ENCODE peak calls at places on chromosomes 5 and 9, in six cellular contexts. O is HuH-7; P is T-helper 17 cell; M is T-cell; H is MCF 10A; F is stimulated activated CD4-positive, alpha-beta T cell treated with anti-CD3 and anti-CD28 coated beads, Interleukin-15, amount 100 ng/mL, for 1 hour. C is an unnamed sample.

GRCh38 chr5:59773286-59773685 is 120.2 kb downstream of the PDE4D start:
- DNase-seq in O (no peak), P (no peak), M (no peak), H (peak; percentile 86), F (no peak), C (no peak)

GRCh38 chr5:113336975-113337374 is 97.8 kb downstream of the TSSK1B start:
- DNase-seq in O (peak; percentile 32), P (no peak), M (no peak), H (peak; percentile 81), F (no peak), C (no peak)

GRCh38 chr9:93886911-93887310 is 68.2 kb downstream of the BARX1 start:
- DNase-seq in O (no peak), P (no peak), M (no peak), H (no peak), F (no peak), C (no peak)

GRCh38 chr5:133718457-133718856 is 106.1 kb upstream of the FSTL4 start:
- DNase-seq in O (no peak), P (no peak), M (no peak), H (no peak), F (no peak), C (no peak)

GRCh38 chr5:169746147-169746694 is 109.1 kb downstream of the DOCK2 start:
- DNase-seq in O (no peak), P (no peak), M (no peak), H (no peak), F (no peak), C (no peak)

GRCh38 chr5:132254321-132254977 is 3.0 kb upstream of the PDLIM4 start:
- DNase-seq in O (no peak), P (no peak), M (no peak), H (peak; percentile 97), F (no peak), C (no peak)

GRCh38 chr5:141356133-141356532 is 1.3 kb downstream of the PCDHGA4 start:
- DNase-seq in O (no peak), P (no peak), M (no peak), H (no peak), F (no peak), C (no peak)

GRCh38 chr5:89065919-89066318 is 182.9 kb upstream of the MEF2C start:
- DNase-seq in O (no peak), P (no peak), M (no peak), H (no peak), F (no peak), C (no peak)

GRCh38 chr5:80406980-80407734 is 707 bp upstream of the ZFYVE16 start:
- DNase-seq in O (peak; percentile 42), P (no peak), M (no peak), H (peak; percentile 27), F (no peak), C (no peak)

GRCh38 chr9:336039-336438 is 121.4 kb downstream of the DOCK8 start:
- DNase-seq in O (peak; percentile 23), P (no peak), M (no peak), H (no peak), F (no peak), C (no peak)

GRCh38 chr9:36401179-36401740 is 1.2 kb upstream of the RNF38 start:
- DNase-seq in O (peak; percentile 96), P (peak; percentile 73), M (no peak), H (peak; percentile 73), F (no peak), C (peak; percentile 82)

GRCh38 chr5:3382782-3383181 is 212.8 kb upstream of the IRX1 start:
- DNase-seq in O (no peak), P (no peak), M (no peak), H (no peak), F (no peak), C (no peak)

GRCh38 chr5:113230711-113231652 is 203.8 kb downstream of the TSSK1B start:
- DNase-seq in O (no peak), P (no peak), M (no peak), H (peak; percentile 57), F (no peak), C (no peak)

GRCh38 chr5:83474170-83474796 is 2.7 kb downstream of the VCAN start:
- DNase-seq in O (peak; percentile 73), P (no peak), M (no peak), H (peak; percentile 96), F (no peak), C (no peak)

GRCh38 chr5:2996248-2996647 is 244.8 kb upstream of the IRX2 start:
- DNase-seq in O (no peak), P (no peak), M (no peak), H (peak; percentile 47), F (no peak), C (no peak)

GRCh38 chr5:75509956-75510355 is 1.5 kb downstream of the CERT1 start:
- DNase-seq in O (no peak), P (no peak), M (no peak), H (peak; percentile 29), F (no peak), C (no peak)

GRCh38 chr9:26789959-26790358 is 102.6 kb downstream of the CAAP1 start:
- DNase-seq in O (no peak), P (no peak), M (no peak), H (peak; percentile 32), F (no peak), C (no peak)

GRCh38 chr9:21616082-21616778 is 134.1 kb upstream of the IFNE start:
- DNase-seq in O (no peak), P (no peak), M (no peak), H (peak; percentile 56), F (no peak), C (no peak)

GRCh38 chr5:172806897-172807672 is 27.0 kb upstream of the ERGIC1 start:
- DNase-seq in O (peak; percentile 69), P (peak; percentile 59), M (peak; percentile 76), H (peak; percentile 95), F (peak; percentile 73), C (peak; percentile 61)

GRCh38 chr9:75064307-75065025 is 23.5 kb downstream of the NMRK1 start:
- DNase-seq in O (no peak), P (no peak), M (no peak), H (no peak), F (no peak), C (no peak)

GRCh38 chr9:93264338-93265125 is 80.6 kb downstream of the WNK2 start:
- DNase-seq in O (no peak), P (no peak), M (no peak), H (no peak), F (no peak), C (no peak)

GRCh38 chr5:180644825-180645608 is 4.4 kb downstream of the FLT4 start:
- DNase-seq in O (no peak), P (no peak), M (no peak), H (no peak), F (no peak), C (no peak)

GRCh38 chr9:133117271-133118178 is 3.5 kb downstream of the RALGDS start:
- DNase-seq in O (no peak), P (no peak), M (no peak), H (no peak), F (no peak), C (no peak)

GRCh38 chr9:75200892-75201470 is 112.7 kb downstream of the OSTF1 start:
- DNase-seq in O (peak; percentile 32), P (no peak), M (no peak), H (peak; percentile 67), F (no peak), C (peak; percentile 46)

GRCh38 chr9:91190062-91190461 is 171.7 kb downstream of the AUH start:
- DNase-seq in O (no peak), P (no peak), M (no peak), H (no peak), F (no peak), C (no peak)

GRCh38 chr9:25449503-25449902 is 228.7 kb downstream of the TUSC1 start:
- DNase-seq in O (no peak), P (no peak), M (no peak), H (peak; percentile 1), F (no peak), C (no peak)